ENCODE peak calls at places on chromosomes 11 and 22, in eight cellular contexts. R is K562, A is SK-N-SH, F is stomach, O is HepG2, W is A549, N is upper lobe of left lung, I is tibial nerve. G is an unnamed sample. For H3K4me1, the result is how much of the 10 kb centered on the place peaks cover.

GRCh38 chr22:46515208-46516111 is 22.0 kb downstream of the CELSR1 start:
- DNase-seq in A (peak), R (no peak), I (no peak), F (no peak), O (no peak), W (no peak), N (no peak), G (no peak)

GRCh38 chr11:130068986-130069683 is 559 bp upstream of the APLP2 start:
- DNase-seq in N (peak), O (no peak), A (no peak), I (peak), F (peak), R (no peak), W (peak), G (peak)

GRCh38 chr11:9367551-9367950 is 16.9 kb upstream of the IPO7 start:
- DNase-seq in W (no peak), F (no peak), N (no peak), O (no peak), R (no peak), A (no peak), I (no peak), G (no peak)

GRCh38 chr11:72543849-72544535 is 109.7 kb upstream of the CLPB start:
- DNase-seq in R (no peak), I (no peak), N (no peak), O (no peak), A (peak), W (no peak), F (no peak), G (no peak)

GRCh38 chr11:113505541-113506375 is 30.6 kb upstream of the DRD2 start:
- DNase-seq in R (no peak), I (peak), F (no peak), O (peak), W (no peak), A (peak), N (no peak), G (no peak)

GRCh38 chr11:125953401-125953935 is 7.6 kb downstream of the VSIG10L2 start:
- DNase-seq in W (no peak), I (no peak), F (no peak), A (no peak), R (no peak), O (no peak), N (no peak), G (no peak)

GRCh38 chr11:126061707-126062678 is 673 bp downstream of the CDON start:
- DNase-seq in F (no peak), A (peak), N (peak), R (peak), W (peak), I (no peak), O (peak), G (peak)

GRCh38 chr22:47776329-47776728 is 1013.9 kb downstream of the TBC1D22A start:
- DNase-seq in R (peak), A (no peak), O (no peak), I (no peak), F (no peak), N (no peak), W (no peak), G (no peak)

GRCh38 chr11:12303431-12304149 is 73.8 kb upstream of the PARVA start:
- DNase-seq in W (no peak), A (no peak), N (no peak), I (no peak), F (no peak), O (no peak), R (no peak), G (no peak)

GRCh38 chr11:75453916-75454655 is 21.1 kb upstream of the KLHL35 start:
- DNase-seq in I (peak), F (no peak), O (no peak), A (no peak), R (no peak), W (no peak), N (no peak), G (no peak)

GRCh38 chr11:102599642-102600261 is 25.4 kb downstream of the MMP20 start:
- DNase-seq in O (peak), N (no peak), W (peak), R (peak), A (no peak), F (no peak), I (no peak), G (no peak)

GRCh38 chr11:62540804-62541671 is 5.6 kb downstream of the AHNAK start:
- DNase-seq in W (no peak), F (no peak), R (no peak), I (no peak), O (no peak), A (no peak), N (no peak), G (peak)

GRCh38 chr11:1301220-1302000 is 8.0 kb downstream of the TOLLIP start:
- DNase-seq in N (no peak), O (no peak), I (no peak), R (no peak), A (no peak), F (peak), W (no peak), G (peak)

GRCh38 chr11:48013269-48013901 is 33.0 kb downstream of the PTPRJ start:
- DNase-seq in A (no peak), O (peak), R (no peak), N (peak), W (peak), I (no peak), F (peak), G (no peak)

GRCh38 chr22:32539631-32540449 is 65.2 kb downstream of the FBXO7 start:
- DNase-seq in I (no peak), A (no peak), F (no peak), N (no peak), R (peak), O (no peak), W (no peak), G (no peak)

GRCh38 chr11:235180-235997 is 753 bp downstream of the SIRT3 start:
- DNase-seq in I (no peak), A (no peak), R (no peak), N (no peak), W (no peak), O (no peak), F (no peak), G (peak)

GRCh38 chr22:21624120-21624879 is 5.5 kb downstream of the YDJC start:
- DNase-seq in I (no peak), F (no peak), O (no peak), R (peak), W (no peak), N (no peak), A (peak), G (no peak)

GRCh38 chr11:11155962-11156815 is 196.9 kb downstream of the CSNK2A3 start:
- DNase-seq in F (no peak), W (peak), A (peak), I (no peak), N (no peak), R (peak), O (no peak), G (no peak)

GRCh38 chr22:17085277-17086091 is 684 bp downstream of the IL17RA start:
- DNase-seq in N (peak), F (peak), W (no peak), I (no peak), A (no peak), O (no peak), R (peak), G (peak)

GRCh38 chr11:73566422-73566821 is 31.5 kb downstream of the FAM168A start:
- DNase-seq in O (no peak), R (no peak), F (no peak), A (no peak), W (no peak), N (no peak), I (no peak), G (no peak)

GRCh38 chr11:134489728-134490127 is 77.7 kb upstream of the B3GAT1 start:
- DNase-seq in I (no peak), R (no peak), F (no peak), O (no peak), A (no peak), W (no peak), N (peak), G (peak)

GRCh38 chr11:34176980-34177319 is 71.5 kb downstream of the NAT10 start:
- DNase-seq in O (no peak), A (no peak), F (no peak), N (no peak), R (no peak), I (no peak), W (no peak), G (no peak)

GRCh38 chr11:14653090-14653489 is 9.5 kb downstream of the PDE3B start:
- DNase-seq in F (no peak), W (no peak), A (no peak), N (no peak), O (no peak), I (no peak), R (no peak), G (no peak)

GRCh38 chr11:3707176-3707575 is 36.0 kb upstream of the CHRNA10 start:
- DNase-seq in F (no peak), N (no peak), I (no peak), O (no peak), R (no peak), W (no peak), A (no peak), G (no peak)

GRCh38 chr11:5626191-5626590 is 1.4 kb downstream of the TRIM34 start:
- DNase-seq in I (no peak), N (no peak), F (no peak), O (no peak), R (no peak), A (no peak), W (no peak), G (no peak)

GRCh38 chr11:108221981-108222685 is at the start of gene NPAT:
- DNase-seq in R (no peak), F (peak), A (no peak), I (no peak), N (no peak), O (no peak), W (no peak), G (no peak)

GRCh38 chr11:60303661-60304060 is 23.2 kb downstream of the MS4A4A start:
- DNase-seq in O (no peak), R (no peak), A (no peak), W (no peak), N (no peak), I (no peak), F (no peak), G (no peak)

GRCh38 chr11:12260731-12261521 is 116.4 kb upstream of the PARVA start:
- DNase-seq in A (no peak), I (no peak), O (no peak), W (no peak), N (no peak), F (no peak), R (no peak), G (no peak)

GRCh38 chr22:49962012-49962750 is 1.6 kb downstream of the PIM3 start:
- DNase-seq in A (peak), W (peak), O (peak), R (peak), N (peak), F (peak), I (peak), G (peak)
- H3K4me1 ChIP-seq in A (under half), W (under half), O (half or more), R (half or more), N (half or more), F (half or more), I (half or more), G (half or more)

GRCh38 chr11:79237676-79238075 is 203.2 kb downstream of the TENM4 start:
- DNase-seq in I (no peak), N (no peak), F (no peak), W (no peak), A (no peak), R (no peak), O (no peak), G (no peak)
- H3K27ac ChIP-seq in I (peak), N (no peak), F (no peak), W (no peak), A (peak), R (no peak), O (no peak), G (peak)

DNA sequence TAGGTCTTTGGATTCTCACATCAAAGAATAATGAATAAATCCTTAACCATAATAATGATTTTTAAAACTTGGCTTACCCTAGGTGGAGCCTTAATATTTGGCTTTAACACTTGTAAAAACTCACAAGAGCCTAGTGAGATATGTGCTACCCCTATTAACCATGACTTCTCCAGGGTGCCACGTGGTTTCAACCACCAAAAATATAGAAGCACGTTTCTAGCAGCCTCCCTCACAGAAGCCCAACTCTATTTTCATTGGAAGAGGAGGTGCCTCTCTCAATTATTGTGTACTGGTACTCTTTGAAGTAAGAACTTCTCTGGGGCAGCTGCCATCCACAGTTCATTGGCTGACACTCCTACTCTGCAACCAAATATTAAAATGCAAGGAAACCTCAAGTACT is 46.5 kb upstream of the GDPD4 start:
- DNase-seq in F (no peak), I (no peak), O (no peak), W (no peak), N (no peak), R (no peak), A (no peak), G (no peak)
- TF ChIP-seq EP300 in F (no peak), I (no peak), O (no peak), W (no peak), N (no peak), R (no peak), A (no peak), G (no peak)

GRCh38 chr22:26893711-26894110 is 236.3 kb downstream of the MIAT start:
- DNase-seq in I (no peak), N (no peak), W (no peak), F (no peak), R (no peak), A (no peak), O (no peak), G (no peak)

GRCh38 chr22:26893034-26893710 is 235.8 kb downstream of the MIAT start:
- DNase-seq in N (no peak), R (no peak), F (no peak), W (no peak), I (no peak), A (no peak), O (no peak), G (no peak)

GRCh38 chr22:26890870-26891269 is 233.5 kb downstream of the MIAT start:
- DNase-seq in R (no peak), A (no peak), F (no peak), W (no peak), N (no peak), I (no peak), O (no peak), G (no peak)

GRCh38 chr22:26891431-26891830 is 234.0 kb downstream of the MIAT start:
- DNase-seq in I (no peak), N (no peak), O (no peak), R (no peak), A (no peak), F (no peak), W (no peak), G (no peak)

GRCh38 chr22:26892401-26893033 is 235.1 kb downstream of the MIAT start:
- DNase-seq in O (no peak), F (peak), N (peak), I (no peak), W (no peak), R (no peak), A (no peak), G (no peak)
- H3K4me1 ChIP-seq in O (under half), F (under half), N (under half), I (under half), W (half or more), R (under half), A (under half), G (under half)

G was measured in suprapubic skin.